ENCODE peak calls at places on chromosomes 13 and 19, in seven cellular contexts. N, O, T, B, U, S and C are unnamed samples.

GRCh38 chr13:32381539-32381938 is 46.4 kb downstream of the N4BP2L1 start:
- DNase-seq in N (peak; percentile 3), O (no peak), T (peak; percentile 61), B (peak; percentile 4), U (no peak), S (no peak), C (no peak)

GRCh38 chr13:87129602-87130300 is 541.4 kb upstream of the SLITRK5 start:
- DNase-seq in N (no peak), O (no peak), T (peak; percentile 64), B (peak; percentile 23), U (no peak), S (no peak), C (peak; percentile 3)

GRCh38 chr13:96632536-96633320 is 361.5 kb downstream of the OXGR1 start:
- DNase-seq in N (no peak), O (no peak), T (no peak), B (no peak), U (no peak), S (no peak), C (no peak)

GRCh38 chr19:10191347-10191746 is 3.4 kb downstream of the DNMT1 start:
- DNase-seq in N (no peak), O (no peak), T (peak; percentile 93), B (peak; percentile 46), U (no peak), S (no peak), C (no peak)

GRCh38 chr19:50629194-50629593 is 10.5 kb downstream of the SYT3 start:
- DNase-seq in N (no peak), O (no peak), T (no peak), B (no peak), U (no peak), S (no peak), C (no peak)

GRCh38 chr13:50130686-50131051 is 115.4 kb downstream of the KCNRG start:
- DNase-seq in N (peak; percentile 48), O (peak; percentile 88), T (peak; percentile 63), B (peak; percentile 21), U (peak; percentile 17), S (no peak), C (no peak)

GRCh38 chr19:7272856-7273578 is 21.2 kb downstream of the INSR start:
- DNase-seq in N (no peak), O (no peak), T (no peak), B (no peak), U (no peak), S (no peak), C (no peak)

GRCh38 chr13:61486496-61486895 is 70.8 kb upstream of the PCDH20 start:
- DNase-seq in N (no peak), O (peak; percentile 24), T (no peak), B (no peak), U (no peak), S (no peak), C (no peak)

GRCh38 chr19:7471696-7472620 is 16.9 kb downstream of the PEX11G start:
- DNase-seq in N (no peak), O (no peak), T (no peak), B (no peak), U (no peak), S (no peak), C (no peak)

GRCh38 chr13:45370922-45371406 is 30.0 kb upstream of the TPT1 start:
- DNase-seq in N (peak; percentile 82), O (peak; percentile 93), T (peak; percentile 83), B (peak; percentile 60), U (no peak), S (peak; percentile 65), C (peak; percentile 51)

GRCh38 chr13:113447596-113447995 is 5.7 kb downstream of the ADPRHL1 start:
- DNase-seq in N (no peak), O (no peak), T (no peak), B (no peak), U (no peak), S (no peak), C (no peak)

GRCh38 chr13:113448545-113448884 is 4.8 kb downstream of the ADPRHL1 start:
- DNase-seq in N (no peak), O (no peak), T (no peak), B (peak; percentile 23), U (no peak), S (no peak), C (no peak)

GRCh38 chr13:113443991-113444390 is 9.3 kb downstream of the ADPRHL1 start:
- DNase-seq in N (no peak), O (no peak), T (no peak), B (no peak), U (no peak), S (no peak), C (no peak)

GRCh38 chr13:113446488-113446854 is 6.8 kb downstream of the ADPRHL1 start:
- DNase-seq in N (no peak), O (no peak), T (no peak), B (no peak), U (no peak), S (no peak), C (no peak)

GRCh38 chr13:113445791-113446487 is 7.3 kb downstream of the ADPRHL1 start:
- DNase-seq in N (no peak), O (no peak), T (peak; percentile 30), B (no peak), U (no peak), S (no peak), C (no peak)
- TF ChIP-seq CTCF in N (no peak), O (no peak), T (no peak), B (no peak), U (no peak), S (no peak), C (no peak)

DNA sequence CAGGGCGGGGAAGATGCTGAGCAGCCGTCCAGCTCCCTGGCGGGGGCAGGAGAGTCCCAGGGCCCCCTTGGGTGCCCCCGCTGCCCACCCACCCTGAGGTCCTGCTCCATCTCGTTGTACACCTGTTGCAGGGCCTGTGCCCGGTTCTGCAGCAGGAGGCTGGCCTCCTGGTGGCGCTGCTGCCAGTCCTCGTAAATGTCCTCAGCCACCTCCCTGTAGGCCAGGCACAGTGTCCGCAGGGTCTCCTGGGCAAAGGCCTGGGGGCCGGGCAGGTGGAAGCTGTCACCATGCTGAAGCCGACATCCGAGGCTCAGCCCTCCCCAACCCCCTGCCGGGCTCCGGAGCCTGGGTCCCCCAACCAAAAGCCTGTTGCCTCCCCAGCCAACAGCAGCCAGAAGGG is 20.2 kb downstream of the ATP8B3 start:
- DNase-seq in N (no peak), O (no peak), T (no peak), B (no peak), U (no peak), S (no peak), C (no peak)
- TF ChIP-seq CTCF in N (no peak), O (no peak), T (no peak), B (no peak), U (peak; percentile 11), S (no peak), C (no peak)

GRCh38 chr13:69580255-69580654 is 527.4 kb upstream of the ATXN8OS start:
- DNase-seq in N (no peak), O (no peak), T (no peak), B (peak; percentile 1), U (no peak), S (no peak), C (no peak)

DNA sequence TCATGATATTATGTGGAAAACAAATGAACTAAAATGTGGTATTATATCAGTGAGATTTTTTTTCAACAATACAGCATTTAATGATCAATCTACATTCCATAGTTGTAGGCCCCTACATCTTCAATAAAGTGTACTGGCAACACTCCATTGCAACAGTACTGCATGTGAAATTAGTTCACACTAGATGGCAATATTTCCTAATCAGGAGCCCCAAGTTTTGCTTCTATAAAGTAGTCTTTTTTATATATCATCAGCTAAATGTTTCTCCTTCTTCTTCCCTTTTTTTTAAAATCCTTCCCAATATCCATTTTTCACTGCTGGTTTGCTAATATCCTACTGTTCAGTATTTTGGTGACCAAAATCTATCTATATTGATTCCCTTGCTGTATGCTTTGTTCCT is 528.3 kb upstream of the ATXN8OS start:
- DNase-seq in N (no peak), O (no peak), T (no peak), B (peak; percentile 7), U (peak; percentile 7), S (no peak), C (no peak)
- TF ChIP-seq CTCF in N (no peak), O (no peak), T (no peak), B (peak; percentile 41), U (peak; percentile 31), S (peak; percentile 25), C (peak; percentile 14)

GRCh38 chr19:1408300-1409203 is 1.2 kb downstream of the DAZAP1 start:
- DNase-seq in N (peak; percentile 65), O (peak; percentile 89), T (peak; percentile 47), B (peak; percentile 22), U (peak; percentile 59), S (peak; percentile 37), C (no peak)
- TF ChIP-seq CTCF in N (no peak), O (no peak), T (no peak), B (no peak), U (no peak), S (no peak), C (no peak)

GRCh38 chr13:27283906-27284523 is 13.4 kb downstream of the RASL11A start:
- DNase-seq in N (no peak), O (no peak), T (peak; percentile 66), B (peak; percentile 59), U (no peak), S (no peak), C (peak; percentile 13)
- TF ChIP-seq CTCF in N (no peak), O (no peak), T (peak; percentile 61), B (peak; percentile 66), U (no peak), S (no peak), C (no peak)

DNA sequence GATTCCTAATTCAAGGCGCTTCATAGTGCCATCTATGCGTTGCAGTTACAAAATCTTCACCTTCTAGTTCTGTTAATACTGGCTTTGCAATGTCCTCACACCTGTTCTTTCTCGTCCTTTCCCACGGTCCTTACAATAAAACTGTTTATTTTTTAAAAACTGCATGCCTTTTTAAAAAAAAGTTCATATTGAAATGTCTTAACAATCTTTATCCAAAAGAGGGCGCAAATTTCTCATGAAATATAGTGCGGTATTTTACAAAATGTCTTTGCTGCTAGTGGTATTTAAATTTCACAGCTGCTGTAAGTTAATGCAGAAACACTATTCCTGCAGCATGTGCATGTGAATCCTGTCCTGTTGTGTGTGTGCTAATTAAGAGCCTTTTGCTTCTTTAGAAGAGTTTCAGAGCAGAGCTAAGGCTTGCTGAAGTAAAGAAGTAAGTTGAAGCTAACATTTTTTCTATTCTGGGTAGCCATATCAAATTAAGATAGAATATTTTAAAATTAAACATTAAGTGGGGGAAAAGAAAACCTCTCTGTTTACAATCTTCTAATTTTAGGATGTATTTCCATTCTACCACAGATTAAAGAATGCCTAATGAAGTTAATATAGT is 15.8 kb upstream of the CLDN10 start:
- DNase-seq in N (no peak), O (no peak), T (peak; percentile 67), B (peak; percentile 67), U (peak; percentile 59), S (no peak), C (no peak)
- TF ChIP-seq CTCF in N (peak; percentile 36), O (no peak), T (peak; percentile 39), B (peak; percentile 63), U (peak; percentile 60), S (peak; percentile 51), C (peak; percentile 60)

GRCh38 chr19:36054733-36055686 is at the start of gene WDR62:
- DNase-seq in N (peak; percentile 98), O (peak; percentile 95), T (no peak), B (peak; percentile 84), U (peak; percentile 94), S (peak; percentile 92), C (peak; percentile 99)
- TF ChIP-seq CTCF in N (no peak), O (no peak), T (no peak), B (no peak), U (no peak), S (peak; percentile 0), C (peak; percentile 2)